ENCODE peak calls at places on chromosomes 13 and 19, in four cellular contexts. U is HFFc6, N is Daoy, Z is HFF-Myc. G is an unnamed sample.

GRCh38 chr19:3203754-3204645 is 18.3 kb downstream of the NCLN start:
- DNase-seq in U (no peak), N (no peak), Z (no peak), G (no peak)

GRCh38 chr13:109281823-109282239 is 504.6 kb downstream of the IRS2 start:
- DNase-seq in Z (no peak), U (no peak), N (peak; percentile 9), G (no peak)

GRCh38 chr19:35404879-35405622 is 34.2 kb downstream of the GPR42 start:
- DNase-seq in N (peak; percentile 94), Z (peak; percentile 47), U (peak; percentile 96), G (no peak)

GRCh38 chr19:1074512-1075283 is 7.7 kb downstream of the ARHGAP45 start:
- DNase-seq in Z (no peak), U (no peak), N (peak; percentile 91), G (no peak)

GRCh38 chr13:61670384-61671161 is 254.9 kb upstream of the PCDH20 start:
- DNase-seq in U (no peak), N (peak; percentile 26), Z (no peak), G (no peak)

GRCh38 chr13:99909097-99909835 is 62.3 kb downstream of the ZIC5 start:
- DNase-seq in N (no peak), U (no peak), Z (no peak), G (no peak)

GRCh38 chr13:112895521-112896465 is 73.2 kb upstream of the MCF2L start:
- DNase-seq in Z (no peak), N (no peak), U (no peak), G (no peak)

GRCh38 chr13:48234652-48235099 is 1.7 kb downstream of the ITM2B start:
- DNase-seq in U (no peak), N (no peak), Z (no peak), G (no peak)

GRCh38 chr19:307793-308420 is 16.7 kb upstream of the PLPP2 start:
- DNase-seq in Z (no peak), U (no peak), N (no peak), G (no peak)

GRCh38 chr19:39146091-39146490 is 20.5 kb downstream of the PAK4 start:
- DNase-seq in Z (no peak), U (no peak), N (no peak), G (no peak)

GRCh38 chr13:54859827-54860226 is 1831.2 kb downstream of the OLFM4 start:
- DNase-seq in Z (no peak), U (no peak), N (no peak), G (no peak)

GRCh38 chr13:49140910-49141611 is 79.1 kb upstream of the MLNR start:
- DNase-seq in N (no peak), Z (no peak), U (no peak), G (no peak)

GRCh38 chr13:95677564-95678386 is 836 bp downstream of the DNAJC3 start:
- DNase-seq in Z (no peak), U (peak; percentile 28), N (peak; percentile 30), G (peak; percentile 39)

GRCh38 chr19:41437944-41438574 is 1.7 kb downstream of the DMAC2 start:
- DNase-seq in U (no peak), Z (no peak), N (no peak), G (no peak)

G was measured in dermis microvascular lymphatic vessel endothelial cell.